ENCODE peak calls at places on chromosomes 4 and X, in four cellular contexts. K, V, L and U are unnamed samples.

GRCh38 chrX:123081766-123082165 is 102.3 kb upstream of the GRIA3 start:
- DNase-seq in K (no peak), V (no peak), L (peak), U (no peak)

GRCh38 chrX:41033299-41033698 is 51.9 kb upstream of the USP9X start:
- DNase-seq in K (peak), V (no peak), L (no peak), U (no peak)

GRCh38 chrX:151019837-151020236 is 36.7 kb downstream of the HMGB3 start:
- DNase-seq in K (peak), V (no peak), L (peak), U (no peak)

GRCh38 chr4:15333692-15334633 is 93.9 kb upstream of the C1QTNF7 start:
- DNase-seq in K (no peak), V (no peak), L (no peak), U (no peak)

GRCh38 chr4:121791481-121791880 is 9.6 kb upstream of the EXOSC9 start:
- DNase-seq in K (peak), V (peak), L (peak), U (no peak)

GRCh38 chrX:69120476-69120875 is 44.8 kb downstream of the PJA1 start:
- DNase-seq in K (no peak), V (no peak), L (no peak), U (no peak)

GRCh38 chrX:68506649-68507048 is 7.8 kb downstream of the YIPF6 start:
- DNase-seq in K (no peak), V (no peak), L (no peak), U (no peak)

GRCh38 chrX:130086414-130087207 is 23.7 kb downstream of the ELF4 start:
- DNase-seq in K (no peak), V (no peak), L (no peak), U (peak)

GRCh38 chrX:13794417-13794816 is 22.5 kb downstream of the GPM6B start:
- DNase-seq in K (peak), V (no peak), L (no peak), U (no peak)

GRCh38 chr4:7384003-7384928 is 50.5 kb downstream of the PSAPL1 start:
- DNase-seq in K (no peak), V (no peak), L (no peak), U (no peak)

GRCh38 chr4:78058591-78059523 is 1.7 kb downstream of the FRAS1 start:
- DNase-seq in K (peak), V (no peak), L (peak), U (no peak)